ENCODE peak calls at places on chromosomes 3 and 15, in seven cellular contexts. V is SW 1271, L is EL, D is ACHN, E is GM23248, X is myocyte, I is AG09309. T is an unnamed sample.
A peak's percentile ranks its signal among the peaks of the same experiment; 100 is the strongest.

GRCh38 chr3:39126532-39127071 is 19.1 kb downstream of the TTC21A start:
- DNase-seq in I (no peak), L (peak; percentile 53), D (peak; percentile 60), E (peak; percentile 51), X (peak; percentile 57), V (no peak), T (no peak)

GRCh38 chr3:126753191-126754160 is 49.4 kb downstream of the CHCHD6 start:
- DNase-seq in X (peak; percentile 83), V (no peak), I (no peak), L (peak; percentile 94), E (peak; percentile 88), D (no peak), T (no peak)

GRCh38 chr15:75578206-75578947 is 738 bp downstream of the PTPN9 start:
- DNase-seq in L (no peak), D (peak; percentile 22), E (peak; percentile 68), I (no peak), X (peak; percentile 29), V (no peak), T (no peak)

GRCh38 chr3:13427662-13428603 is 7.8 kb upstream of the NUP210 start:
- DNase-seq in E (no peak), D (no peak), I (no peak), V (no peak), X (no peak), L (no peak), T (no peak)

GRCh38 chr3:184333700-184334099 is 3.7 kb upstream of the FAM131A start:
- DNase-seq in D (no peak), X (no peak), L (no peak), V (no peak), I (no peak), E (no peak), T (no peak)

GRCh38 chr3:100992086-100993033 is 861 bp downstream of the ABI3BP start:
- DNase-seq in D (peak; percentile 49), I (no peak), V (no peak), E (peak; percentile 77), L (peak; percentile 66), X (peak; percentile 67), T (no peak)

GRCh38 chr3:190301591-190301990 is 20.7 kb downstream of the CLDN1 start:
- DNase-seq in D (no peak), X (no peak), E (no peak), L (no peak), I (no peak), V (no peak), T (no peak)

GRCh38 chr15:68774120-68774519 is 46.6 kb downstream of the ANP32A start:
- DNase-seq in D (no peak), I (no peak), V (no peak), X (no peak), L (no peak), E (no peak), T (no peak)

GRCh38 chr3:101836907-101837598 is 12.3 kb upstream of the NFKBIZ start:
- DNase-seq in I (no peak), L (peak; percentile 75), X (peak; percentile 40), D (no peak), V (no peak), E (peak; percentile 60), T (no peak)

GRCh38 chr3:65265942-65266341 is 578.1 kb upstream of the ADAMTS9 start:
- DNase-seq in V (no peak), L (no peak), X (peak; percentile 72), I (no peak), E (no peak), D (no peak), T (no peak)

GRCh38 chr3:122969585-122970453 is 57.7 kb downstream of the SEMA5B start:
- DNase-seq in D (peak; percentile 62), V (no peak), X (peak; percentile 98), E (peak; percentile 87), I (peak; percentile 20), L (peak; percentile 67), T (no peak)

GRCh38 chr15:39084683-39085530 is 496.0 kb upstream of the THBS1 start:
- DNase-seq in X (no peak), E (peak; percentile 89), I (peak; percentile 96), L (peak; percentile 46), D (no peak), V (no peak), T (no peak)

GRCh38 chr3:164927728-164928127 is 150.6 kb downstream of the SI start:
- DNase-seq in L (no peak), E (no peak), I (no peak), D (no peak), X (no peak), V (no peak), T (no peak)